ENCODE peak calls at places on chromosomes 3 and 15, in seven cellular contexts. W, N, S, M, R, L and V are unnamed samples.

GRCh38 chr3:12444582-12445468 is 39.5 kb upstream of the TSEN2 start:
- DNase-seq in W (no peak), N (no peak), S (peak; percentile 44), M (peak; percentile 60), R (no peak), L (no peak), V (no peak)

GRCh38 chr15:80931721-80932609 is 57.7 kb downstream of the MESD start:
- DNase-seq in W (no peak), N (no peak), S (no peak), M (no peak), R (no peak), L (no peak), V (no peak)

GRCh38 chr3:190543656-190544055 is 29.8 kb downstream of the IL1RAP start:
- DNase-seq in W (no peak), N (no peak), S (peak; percentile 25), M (no peak), R (no peak), L (no peak), V (no peak)

GRCh38 chr3:134049676-134050075 is 20.0 kb upstream of the SLCO2A1 start:
- DNase-seq in W (no peak), N (no peak), S (no peak), M (no peak), R (no peak), L (no peak), V (no peak)

GRCh38 chr3:16151109-16151508 is 23.4 kb upstream of the GALNT15 start:
- DNase-seq in W (no peak), N (peak; percentile 79), S (no peak), M (no peak), R (no peak), L (peak; percentile 67), V (peak; percentile 95)

GRCh38 chr15:59543721-59544547 is 67.6 kb upstream of the GCNT3 start:
- DNase-seq in W (no peak), N (no peak), S (no peak), M (no peak), R (no peak), L (no peak), V (no peak)

GRCh38 chr3:51379301-51379700 is 5.8 kb upstream of the MANF start:
- DNase-seq in W (no peak), N (no peak), S (no peak), M (no peak), R (peak; percentile 41), L (no peak), V (peak; percentile 76)

GRCh38 chr3:63202529-63202928 is 75.6 kb upstream of the SYNPR start:
- DNase-seq in W (no peak), N (no peak), S (no peak), M (no peak), R (no peak), L (no peak), V (no peak)

GRCh38 chr3:136858381-136858780 is 3.6 kb upstream of the NCK1 start:
- DNase-seq in W (no peak), N (no peak), S (no peak), M (no peak), R (no peak), L (no peak), V (no peak)

GRCh38 chr3:64209866-64210609 is 15.2 kb downstream of the PRICKLE2 start:
- DNase-seq in W (no peak), N (peak; percentile 71), S (no peak), M (no peak), R (peak; percentile 11), L (no peak), V (peak; percentile 61)

GRCh38 chr3:141367038-141367730 is 1.1 kb upstream of the ZBTB38 start:
- DNase-seq in W (no peak), N (no peak), S (peak; percentile 83), M (no peak), R (no peak), L (peak; percentile 100), V (peak; percentile 97)

GRCh38 chr3:11638669-11639402 is 4.9 kb downstream of the VGLL4 start:
- DNase-seq in W (no peak), N (no peak), S (no peak), M (no peak), R (no peak), L (no peak), V (peak; percentile 20)

GRCh38 chr15:98034731-98035130 is 74.2 kb downstream of the ARRDC4 start:
- DNase-seq in W (no peak), N (no peak), S (no peak), M (no peak), R (no peak), L (no peak), V (no peak)

GRCh38 chr3:4532535-4533112 is 39.5 kb downstream of the ITPR1 start:
- DNase-seq in W (no peak), N (no peak), S (no peak), M (no peak), R (peak; percentile 33), L (no peak), V (peak; percentile 74)

GRCh38 chr3:17935217-17935616 is 192.8 kb upstream of the TBC1D5 start:
- DNase-seq in W (no peak), N (no peak), S (no peak), M (no peak), R (peak; percentile 65), L (no peak), V (no peak)

GRCh38 chr3:12507871-12508281 is 23.6 kb downstream of the TSEN2 start:
- DNase-seq in W (no peak), N (no peak), S (peak; percentile 49), M (no peak), R (peak; percentile 77), L (no peak), V (peak; percentile 97)

GRCh38 chr3:41997702-41998551 is 36.0 kb upstream of the ULK4 start:
- DNase-seq in W (no peak), N (no peak), S (no peak), M (peak; percentile 22), R (no peak), L (no peak), V (peak; percentile 81)

GRCh38 chr3:14768881-14769280 is 49.9 kb upstream of the FGD5 start:
- DNase-seq in W (no peak), N (no peak), S (no peak), M (no peak), R (no peak), L (no peak), V (no peak)

GRCh38 chr3:191330309-191330712 is at the start of gene UTS2B:
- DNase-seq in W (no peak), N (no peak), S (peak; percentile 22), M (no peak), R (no peak), L (peak; percentile 35), V (peak; percentile 49)

GRCh38 chr3:42195879-42196330 is 70.1 kb downstream of the CCK start:
- DNase-seq in W (no peak), N (no peak), S (no peak), M (no peak), R (no peak), L (no peak), V (no peak)

GRCh38 chr15:70835415-70835814 is 18.5 kb downstream of the LARP6 start:
- DNase-seq in W (no peak), N (peak; percentile 86), S (no peak), M (no peak), R (no peak), L (no peak), V (no peak)

GRCh38 chr15:63764124-63764827 is 69.5 kb downstream of the HERC1 start:
- DNase-seq in W (no peak), N (no peak), S (no peak), M (no peak), R (no peak), L (no peak), V (no peak)

GRCh38 chr3:69305011-69305410 is 80.9 kb downstream of the FRMD4B start:
- DNase-seq in W (no peak), N (no peak), S (peak; percentile 8), M (no peak), R (no peak), L (no peak), V (no peak)

GRCh38 chr3:115248274-115248673 is 101.2 kb upstream of the ZBTB20 start:
- DNase-seq in W (no peak), N (no peak), S (no peak), M (no peak), R (no peak), L (peak; percentile 40), V (no peak)